ENCODE peak calls at places on chromosomes 2 and 18, in eight cellular contexts. C is neural progenitor cell, T is astrocyte of the spinal cord, S is GM13976, K is choroid plexus epithelial cell, R is thyroid gland, N is AG09319, F is fibroblast of the aortic adventitia. M is an unnamed sample.
A peak's percentile ranks its signal among the peaks of the same experiment; 100 is the strongest.

GRCh38 chr18:40235881-40236280 is 1719.2 kb upstream of the PIK3C3 start:
- DNase-seq in C (peak; percentile 27), R (no peak), F (no peak), N (no peak), T (no peak), S (no peak), K (no peak), M (no peak)

GRCh38 chr2:60152226-60152833 is 401.1 kb downstream of the BCL11A start:
- DNase-seq in K (peak; percentile 50), F (peak; percentile 3), S (no peak), N (no peak), R (no peak), T (peak; percentile 2), C (peak; percentile 55), M (no peak)

GRCh38 chr2:529425-529824 is 147.8 kb downstream of the TMEM18 start:
- DNase-seq in R (no peak), F (peak; percentile 15), S (no peak), C (peak; percentile 73), K (peak; percentile 77), T (peak; percentile 30), N (no peak), M (no peak)

GRCh38 chr2:30706534-30707303 is 100.5 kb downstream of the CAPN13 start:
- DNase-seq in S (peak; percentile 77), T (peak; percentile 50), N (no peak), R (peak; percentile 83), C (peak; percentile 74), K (peak; percentile 66), F (peak; percentile 63), M (peak; percentile 20)

GRCh38 chr2:68448671-68449394 is 18.3 kb downstream of the FBXO48 start:
- DNase-seq in S (no peak), R (peak; percentile 7), K (no peak), F (no peak), T (no peak), N (no peak), C (no peak), M (no peak)

GRCh38 chr2:23824777-23825212 is 102.1 kb downstream of the ATAD2B start:
- DNase-seq in T (peak; percentile 73), F (peak; percentile 76), K (peak; percentile 78), N (no peak), S (peak; percentile 57), R (no peak), C (peak; percentile 47), M (no peak)

GRCh38 chr2:182668671-182669070 is 47.4 kb upstream of the DNAJC10 start:
- DNase-seq in S (no peak), R (peak; percentile 3), K (peak; percentile 62), F (no peak), N (no peak), T (peak; percentile 50), C (no peak), M (no peak)

GRCh38 chr2:137437386-137437785 is 526.9 kb upstream of the HNMT start:
- DNase-seq in T (no peak), N (no peak), S (no peak), F (no peak), K (no peak), C (no peak), R (no peak), M (no peak)

GRCh38 chr2:98487806-98488189 is 43.1 kb downstream of the INPP4A start:
- DNase-seq in R (peak; percentile 22), T (peak; percentile 12), K (peak; percentile 59), S (no peak), F (no peak), C (peak; percentile 31), N (no peak), M (no peak)
- TF ChIP-seq CTCF in R (peak; percentile 37), T (peak; percentile 67), K (peak; percentile 69), S (peak; percentile 27), F (peak; percentile 53), C (peak; percentile 61), N (peak; percentile 35), M (peak; percentile 67)

DNA sequence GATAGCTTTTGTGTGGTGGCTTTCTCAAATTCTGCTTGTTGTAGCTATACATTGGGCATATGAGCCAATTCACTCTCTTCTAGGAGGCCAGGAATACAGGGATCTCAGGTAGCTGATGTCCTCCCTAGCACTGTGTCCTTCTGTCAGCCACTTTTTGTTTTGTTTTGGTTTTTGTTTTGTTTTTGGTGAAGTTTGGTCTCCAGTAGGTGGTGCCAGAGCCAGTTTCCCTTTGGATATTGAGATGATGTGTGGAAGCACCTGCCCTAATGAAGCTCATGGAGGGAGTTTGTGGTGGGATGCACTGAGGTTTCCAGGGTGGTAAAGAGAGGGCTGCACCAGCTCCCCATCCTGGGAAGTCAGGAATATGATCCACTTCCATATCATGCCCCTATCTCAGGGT is 100.5 kb upstream of the VWC2L start:
- DNase-seq in K (peak; percentile 12), T (no peak), N (no peak), F (no peak), R (no peak), S (no peak), C (peak; percentile 23), M (no peak)
- TF ChIP-seq CTCF in K (peak; percentile 39), T (peak; percentile 24), N (peak; percentile 22), F (no peak), R (no peak), S (peak; percentile 16), C (peak; percentile 38), M (peak; percentile 51)

DNA sequence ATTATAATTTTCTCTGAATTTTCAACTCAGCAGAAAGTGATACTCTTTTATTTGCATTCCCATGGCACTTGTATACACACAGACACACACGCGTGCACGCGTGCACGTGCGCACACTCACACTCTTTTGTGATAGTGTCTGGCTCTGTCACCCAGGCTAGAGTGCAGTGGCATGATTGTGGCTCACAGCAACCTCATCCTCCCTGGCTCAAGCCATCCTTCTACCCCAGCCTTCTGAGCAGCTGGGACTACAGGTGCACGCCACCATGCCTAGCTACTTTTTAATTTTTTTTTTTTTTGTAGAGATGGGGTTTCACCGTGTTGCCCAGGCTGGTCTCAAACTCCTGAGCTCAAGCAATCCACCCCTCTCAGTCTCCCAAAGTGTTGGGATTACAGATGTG is 123.2 kb downstream of the MC4R start:
- DNase-seq in C (no peak), K (no peak), N (no peak), S (no peak), F (no peak), T (no peak), R (no peak), M (no peak)
- TF ChIP-seq CTCF in C (no peak), K (no peak), N (no peak), S (no peak), F (no peak), T (no peak), R (no peak), M (no peak)

DNA sequence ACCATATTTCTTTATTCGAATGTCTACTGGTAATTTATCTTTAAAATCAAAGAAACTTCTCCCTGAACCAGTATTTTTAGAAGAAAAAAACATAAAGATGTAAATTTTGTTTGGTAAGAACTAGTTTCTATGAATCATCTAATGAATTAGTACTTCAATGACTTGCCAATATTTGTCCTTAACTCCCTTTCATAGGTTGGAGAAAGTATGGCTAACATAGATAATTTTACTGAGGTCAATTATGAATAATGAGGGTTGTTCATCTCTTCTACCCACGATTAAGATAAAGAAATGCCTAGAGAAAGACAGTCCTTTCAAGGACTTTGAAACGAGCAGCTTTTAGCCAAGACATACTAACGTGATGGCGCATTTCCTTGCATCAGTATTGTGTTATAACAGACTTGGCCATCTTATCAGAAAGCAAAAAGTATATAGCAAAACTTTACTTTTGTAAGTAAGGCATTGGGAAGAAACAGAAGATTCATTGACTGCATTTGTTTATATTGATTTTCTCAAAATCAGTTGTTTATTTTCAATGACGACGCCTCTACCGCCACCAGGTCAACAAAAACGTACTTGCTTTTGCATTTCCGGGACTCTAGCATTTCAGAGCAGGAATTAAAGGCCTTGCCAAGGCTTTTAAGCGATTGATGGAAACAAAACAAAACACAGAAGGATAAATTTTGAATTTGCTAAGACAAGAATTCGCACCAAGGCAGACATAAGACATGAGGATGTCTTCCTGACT is 997 bp downstream of the RBM43 start:
- DNase-seq in S (no peak), C (no peak), N (no peak), R (no peak), F (peak; percentile 77), K (peak; percentile 51), T (peak; percentile 61), M (no peak)
- TF ChIP-seq CTCF in S (no peak), C (no peak), N (no peak), R (no peak), F (no peak), K (no peak), T (no peak), M (no peak)

GRCh38 chr18:69588301-69588700 is 187.6 kb downstream of the DOK6 start:
- DNase-seq in R (no peak), S (no peak), T (no peak), N (no peak), F (no peak), C (no peak), K (peak; percentile 21), M (no peak)
- TF ChIP-seq CTCF in R (no peak), S (no peak), T (no peak), N (no peak), F (no peak), C (peak; percentile 20), K (peak; percentile 15), M (no peak)

GRCh38 chr18:58045265-58046086 is 1.4 kb downstream of the NEDD4L start:
- DNase-seq in C (peak; percentile 67), N (no peak), F (peak; percentile 15), S (peak; percentile 32), T (peak; percentile 26), R (peak; percentile 91), K (peak; percentile 44), M (no peak)
- TF ChIP-seq CTCF in C (no peak), N (no peak), F (no peak), S (no peak), T (no peak), R (no peak), K (no peak), M (no peak)

GRCh38 chr2:53867169-53867568 is 7.4 kb upstream of the GPR75 start:
- DNase-seq in T (no peak), R (no peak), F (no peak), N (no peak), K (no peak), C (no peak), S (no peak), M (no peak)

GRCh38 chr2:53863538-53864227 is 3.9 kb upstream of the GPR75 start:
- DNase-seq in S (no peak), R (no peak), F (no peak), T (no peak), N (no peak), K (no peak), C (no peak), M (no peak)

GRCh38 chr2:53861824-53862223 is 2.1 kb upstream of the GPR75 start:
- DNase-seq in C (no peak), R (no peak), S (no peak), K (no peak), T (no peak), F (no peak), N (no peak), M (no peak)

GRCh38 chr2:53867773-53868172 is 8.0 kb upstream of the GPR75 start:
- DNase-seq in N (no peak), K (no peak), T (no peak), C (no peak), S (no peak), R (no peak), F (no peak), M (no peak)

DNA sequence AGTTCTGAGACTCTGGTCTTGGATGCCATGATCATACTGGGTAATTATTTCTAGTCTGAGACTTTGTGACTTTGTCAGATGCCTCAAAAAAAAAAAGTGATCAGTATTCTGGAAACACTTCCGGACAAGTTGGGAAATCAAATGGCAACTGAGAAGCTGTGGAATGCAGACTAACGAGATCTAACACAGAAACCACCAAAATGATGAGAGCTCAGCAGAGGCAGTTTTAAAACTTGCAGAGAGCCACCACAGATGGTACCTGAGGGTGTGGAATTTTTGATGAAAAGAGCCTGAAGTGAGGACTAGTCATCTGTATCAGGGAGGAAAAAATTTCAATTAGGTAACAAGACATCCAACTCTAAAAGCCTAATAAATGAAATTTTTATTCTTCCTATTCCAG is 5.5 kb upstream of the GPR75 start:
- DNase-seq in F (no peak), T (no peak), S (no peak), N (no peak), C (no peak), K (no peak), R (no peak), M (no peak)
- TF ChIP-seq CTCF in F (no peak), T (no peak), S (no peak), N (no peak), C (no peak), K (no peak), R (no peak), M (no peak)

M was measured in retinal pigment epithelial cell.